ENCODE peak calls at places on chromosomes 2 and 18, in ten cellular contexts. N is activated T-helper 17 cell treated with anti-CD3 and anti-CD28 coated beads, Interleukin-2, amount 50 U/mL, for 72 hours; S is activated CD8-positive, alpha-beta memory T cell treated with anti-CD3 and anti-CD28 coated beads, Interleukin-2, amount 10 ng/mL, durations not matched to agents 7 days and 5 days; T is central memory CD8-positive, alpha-beta T cell; V is aorta; H is Right ventricle myocardium superior; P is naive thymus-derived CD8-positive, alpha-beta T cell; J is activated CD8-positive, alpha-beta T cell treated with anti-CD3 and anti-CD28 coated beads, Interleukin-2, amount 10 ng/mL, durations not matched to agents 7 days and 5 days; R is stimulated activated naive CD8-positive, alpha-beta T cell treated with anti-CD3 and anti-CD28 coated beads, Interleukin-15, Interleukin-2, amounts not matched to agents 100 U/mL and 50 U/mL, for 24 hours; E is SK-N-SH treated with all-trans-retinoic acid at 6 μM for 48 hours. G is an unnamed sample.

GRCh38 chr2:189022492-189022891 is 48.3 kb downstream of the COL3A1 start:
- ATAC-seq in N (no peak), S (no peak), T (no peak), V (peak; percentile 59), H (peak; percentile 75), P (no peak), J (no peak), R (no peak), E (peak; percentile 68), G (no peak)

GRCh38 chr18:10404148-10404547 is 50.3 kb upstream of the APCDD1 start:
- ATAC-seq in N (no peak), S (no peak), T (no peak), V (no peak), H (peak; percentile 31), P (no peak), J (no peak), R (no peak), E (no peak), G (no peak)

GRCh38 chr2:8393506-8393905 is 288.4 kb upstream of the ID2 start:
- ATAC-seq in N (no peak), S (no peak), T (no peak), V (no peak), H (no peak), P (no peak), J (no peak), R (no peak), E (no peak), G (no peak)

GRCh38 chr2:35185861-35186412 is 1169.6 kb upstream of the CRIM1 start:
- ATAC-seq in N (no peak), S (no peak), T (no peak), V (no peak), H (no peak), P (no peak), J (no peak), R (no peak), E (no peak), G (no peak)

GRCh38 chr2:72367530-72368225 is 220.0 kb upstream of the CYP26B1 start:
- ATAC-seq in N (no peak), S (no peak), T (no peak), V (peak; percentile 79), H (peak; percentile 84), P (no peak), J (no peak), R (no peak), E (peak; percentile 70), G (no peak)

GRCh38 chr2:241949736-241950412 is 80.3 kb downstream of the RTP5 start:
- ATAC-seq in N (no peak), S (no peak), T (no peak), V (no peak), H (peak; percentile 16), P (no peak), J (no peak), R (no peak), E (no peak), G (no peak)

GRCh38 chr2:157376041-157376440 is 50.4 kb upstream of the ERMN start:
- ATAC-seq in N (no peak), S (no peak), T (no peak), V (no peak), H (peak; percentile 39), P (no peak), J (no peak), R (no peak), E (no peak), G (no peak)

GRCh38 chr2:118032169-118033013 is 18.5 kb upstream of the CCDC93 start:
- ATAC-seq in N (peak; percentile 76), S (peak; percentile 67), T (peak; percentile 43), V (peak; percentile 63), H (peak; percentile 65), P (peak; percentile 75), J (peak; percentile 68), R (peak; percentile 69), E (peak; percentile 92), G (peak; percentile 57)

GRCh38 chr2:201999289-201999688 is 34.4 kb upstream of the FZD7 start:
- ATAC-seq in N (no peak), S (no peak), T (no peak), V (peak; percentile 29), H (peak; percentile 95), P (no peak), J (no peak), R (no peak), E (no peak), G (no peak)

GRCh38 chr2:64024259-64024949 is 5.2 kb upstream of the VPS54 start:
- ATAC-seq in N (no peak), S (no peak), T (no peak), V (no peak), H (no peak), P (no peak), J (no peak), R (no peak), E (no peak), G (no peak)

GRCh38 chr18:35835838-35836237 is 136.6 kb upstream of the RMP24 start:
- ATAC-seq in N (no peak), S (no peak), T (no peak), V (no peak), H (no peak), P (no peak), J (no peak), R (no peak), E (no peak), G (peak; percentile 94)

GRCh38 chr2:208129804-208130712 is at the start of gene CRYGC:
- ATAC-seq in N (no peak), S (no peak), T (no peak), V (no peak), H (no peak), P (no peak), J (no peak), R (no peak), E (peak; percentile 85), G (no peak)

GRCh38 chr2:162058973-162059668 is 14.9 kb downstream of the DPP4 start:
- ATAC-seq in N (peak; percentile 79), S (peak; percentile 60), T (peak; percentile 21), V (no peak), H (peak; percentile 64), P (no peak), J (peak; percentile 62), R (peak; percentile 82), E (peak; percentile 80), G (peak; percentile 69)

GRCh38 chr18:11996190-11996754 is 15.0 kb downstream of the IMPA2 start:
- ATAC-seq in N (no peak), S (no peak), T (no peak), V (no peak), H (no peak), P (no peak), J (no peak), R (no peak), E (no peak), G (no peak)

GRCh38 chr18:51135361-51135760 is 62.1 kb downstream of the MEX3C start:
- ATAC-seq in N (no peak), S (no peak), T (no peak), V (no peak), H (no peak), P (no peak), J (no peak), R (no peak), E (peak; percentile 82), G (no peak)

GRCh38 chr2:144201868-144202468 is 318.0 kb downstream of the ZEB2 start:
- ATAC-seq in N (peak; percentile 80), S (peak; percentile 78), T (no peak), V (no peak), H (no peak), P (no peak), J (no peak), R (peak; percentile 68), E (no peak), G (no peak)